ENCODE peak calls at places on chromosomes 16 and 17, in eight cellular contexts. J is EL, Q is hepatic stellate cell, C is lower leg skin, F is NCI-H1105 treated with DMSO at 0.1 percent for 48 hours, U is HL-60, G is NCI-H1417 treated with DMSO at 0.1 percent for 48 hours, P is H7. R is an unnamed sample.

GRCh38 chr17:35433075-35433894 is 985 bp upstream of the SLFN12 start:
- DNase-seq in Q (peak), G (no peak), U (peak), F (no peak), C (peak), P (peak), J (peak), R (peak)

GRCh38 chr16:25699069-25699468 is 7.3 kb downstream of the HS3ST4 start:
- DNase-seq in J (no peak), F (no peak), G (no peak), Q (no peak), U (no peak), P (no peak), C (no peak), R (no peak)

GRCh38 chr17:22217135-22217534 is 524.8 kb downstream of the KCNJ18 start:
- DNase-seq in J (no peak), G (no peak), F (no peak), C (no peak), Q (no peak), U (no peak), P (peak), R (no peak)

GRCh38 chr16:77250395-77250794 is 51.2 kb downstream of the SYCE1L start:
- DNase-seq in U (no peak), C (no peak), F (no peak), G (no peak), P (no peak), J (no peak), Q (no peak), R (no peak)

GRCh38 chr16:26952411-26952810 is 114.3 kb upstream of the C16orf82 start:
- DNase-seq in Q (no peak), U (no peak), P (peak), F (peak), C (no peak), G (no peak), J (no peak), R (no peak)

GRCh38 chr17:37752482-37752881 is 7.6 kb upstream of the HNF1B start:
- DNase-seq in C (no peak), G (no peak), F (no peak), U (no peak), P (no peak), Q (no peak), J (peak), R (peak)

GRCh38 chr16:57299009-57299718 is 14.7 kb upstream of the PLLP start:
- DNase-seq in U (peak), G (no peak), P (no peak), J (peak), C (peak), Q (peak), F (peak), R (peak)

GRCh38 chr16:411576-412265 is 10.0 kb downstream of the DECR2 start:
- DNase-seq in P (peak), G (no peak), U (no peak), Q (no peak), F (no peak), J (no peak), C (no peak), R (no peak)

GRCh38 chr17:75832652-75833400 is 11.4 kb downstream of the UNC13D start:
- DNase-seq in F (no peak), C (no peak), J (no peak), P (peak), U (no peak), Q (no peak), G (no peak), R (no peak)

GRCh38 chr16:54171855-54172537 is 114.6 kb downstream of the IRX3 start:
- DNase-seq in G (peak), F (peak), U (no peak), Q (peak), J (peak), P (no peak), C (no peak), R (peak)

GRCh38 chr16:56847173-56847948 is 17.6 kb upstream of the SLC12A3 start:
- DNase-seq in U (no peak), J (peak), P (no peak), G (no peak), C (no peak), Q (no peak), F (no peak), R (no peak)

GRCh38 chr16:69404275-69404805 is 18.5 kb upstream of the TERF2 start:
- DNase-seq in G (no peak), P (no peak), Q (peak), F (no peak), C (no peak), J (peak), U (no peak), R (no peak)

GRCh38 chr16:31699601-31700000 is 171.9 kb downstream of the AHSP start:
- DNase-seq in P (no peak), Q (no peak), F (no peak), J (no peak), U (no peak), G (no peak), C (no peak), R (no peak)

GRCh38 chr16:67116388-67117311 is 6.9 kb downstream of the PHAF1 start:
- DNase-seq in Q (no peak), U (peak), C (no peak), J (no peak), G (no peak), F (no peak), P (no peak), R (no peak)

GRCh38 chr17:77738666-77739531 is 219.6 kb upstream of the TNRC6C start:
- DNase-seq in G (no peak), U (no peak), Q (no peak), J (no peak), P (peak), C (no peak), F (peak), R (no peak)

GRCh38 chr16:21589551-21589950 is 9.8 kb upstream of the METTL9 start:
- DNase-seq in U (no peak), F (no peak), P (no peak), Q (no peak), G (no peak), J (no peak), C (no peak), R (no peak)

GRCh38 chr17:70405492-70406220 is 236.3 kb downstream of the KCNJ2 start:
- DNase-seq in P (no peak), G (no peak), J (peak), C (no peak), U (peak), F (no peak), Q (peak), R (peak)

GRCh38 chr17:62963296-62963695 is 2.7 kb upstream of the TANC2 start:
- DNase-seq in P (no peak), Q (peak), F (no peak), U (no peak), G (no peak), J (peak), C (no peak), R (peak)

GRCh38 chr17:80770881-80771611 is 220.6 kb upstream of the CHMP6 start:
- DNase-seq in U (no peak), P (peak), Q (no peak), F (no peak), C (no peak), G (no peak), J (no peak), R (no peak)

GRCh38 chr17:19339341-19339815 is 23.1 kb downstream of the B9D1 start:
- DNase-seq in F (no peak), P (peak), U (no peak), C (no peak), Q (no peak), J (no peak), G (no peak), R (no peak)

GRCh38 chr16:54817432-54817831 is 113.2 kb upstream of the IRX5 start:
- DNase-seq in C (no peak), U (no peak), P (peak), G (no peak), J (peak), Q (no peak), F (peak), R (no peak)

GRCh38 chr16:66899945-66900688 is 18.6 kb downstream of the CDH16 start:
- DNase-seq in Q (peak), G (no peak), P (peak), F (peak), C (peak), U (no peak), J (peak), R (peak)

GRCh38 chr17:75404739-75405364 is 626 bp downstream of the GRB2 start:
- DNase-seq in F (peak), U (no peak), P (peak), C (no peak), Q (peak), J (peak), G (no peak), R (peak)

GRCh38 chr17:58535431-58535830 is 21.0 kb upstream of the MTMR4 start:
- DNase-seq in Q (no peak), P (no peak), U (no peak), F (no peak), C (no peak), J (peak), G (no peak), R (peak)

GRCh38 chr17:29091591-29092291 is 48.8 kb downstream of the PIPOX start:
- DNase-seq in Q (no peak), J (no peak), F (peak), P (no peak), C (no peak), U (no peak), G (peak), R (no peak)

GRCh38 chr16:77214411-77215138 is 15.4 kb downstream of the SYCE1L start:
- DNase-seq in J (no peak), U (no peak), P (no peak), Q (no peak), F (no peak), C (no peak), G (no peak), R (no peak)

GRCh38 chr17:7992516-7992915 is 9.9 kb upstream of the GUCY2D start:
- DNase-seq in P (no peak), Q (no peak), J (peak), C (no peak), G (no peak), U (no peak), F (no peak), R (peak)

GRCh38 chr17:73091770-73092517 is 544 bp downstream of the SLC39A11 start:
- DNase-seq in C (no peak), P (no peak), J (peak), Q (peak), G (no peak), U (peak), F (peak), R (peak)

GRCh38 chr16:64089697-64090096 is 1032.2 kb downstream of the CDH11 start:
- DNase-seq in P (no peak), G (no peak), Q (no peak), J (peak), F (peak), U (no peak), C (no peak), R (no peak)

GRCh38 chr16:50035468-50035992 is 10.5 kb downstream of the CNEP1R1 start:
- DNase-seq in J (no peak), C (no peak), P (no peak), F (no peak), Q (no peak), U (no peak), G (no peak), R (no peak)

GRCh38 chr17:74512624-74513084 is 18.6 kb downstream of the CD300LB start:
- DNase-seq in G (no peak), C (no peak), P (no peak), U (peak), Q (no peak), F (no peak), J (peak), R (no peak)

GRCh38 chr17:67119102-67119501 is 74.7 kb downstream of the CACNG1 start:
- DNase-seq in U (no peak), J (no peak), Q (no peak), P (no peak), F (no peak), C (no peak), G (no peak), R (no peak)

GRCh38 chr17:61997649-61998048 is 67.4 kb downstream of the MED13 start:
- DNase-seq in G (no peak), J (peak), U (no peak), F (no peak), Q (peak), P (no peak), C (no peak), R (peak)

GRCh38 chr16:52191533-52192134 is 355.3 kb downstream of the TOX3 start:
- DNase-seq in F (peak), Q (peak), J (peak), C (peak), U (peak), G (peak), P (peak), R (peak)

GRCh38 chr17:29592850-29593545 is at the start of gene ANKRD13B:
- DNase-seq in U (no peak), G (no peak), F (peak), C (peak), P (peak), Q (no peak), J (peak), R (peak)

GRCh38 chr17:81833921-81834830 is 674 bp downstream of the PPP1R27 start:
- DNase-seq in C (no peak), Q (no peak), G (no peak), J (no peak), P (no peak), U (no peak), F (no peak), R (no peak)

R was measured in AG08396.